ENCODE peak calls at places on chromosome 9, in eight cellular contexts. O is HEK293T; R is amygdala; G is fibroblast of mammary gland; M is CD4-positive, alpha-beta T cell; V is A549; E is NCI-H82; S is HS-5. F is an unnamed sample.

GRCh38 chr9:138083873-138084272 is 206.3 kb downstream of the CACNA1B start:
- DNase-seq in O (no peak), M (no peak), G (no peak), E (no peak), S (no peak), R (no peak), V (no peak), F (no peak)

GRCh38 chr9:101018391-101018990 is 10.0 kb upstream of the PLPPR1 start:
- DNase-seq in G (no peak), M (no peak), R (peak), E (peak), O (no peak), S (no peak), V (no peak), F (no peak)

GRCh38 chr9:95876595-95876994 is 1.1 kb downstream of the ERCC6L2 start:
- DNase-seq in O (no peak), V (peak), S (no peak), E (peak), R (no peak), G (peak), M (no peak), F (peak)

GRCh38 chr9:79778581-79778980 is 206.8 kb downstream of the TLE4 start:
- DNase-seq in V (no peak), G (no peak), R (no peak), S (no peak), E (no peak), O (no peak), M (no peak), F (no peak)

GRCh38 chr9:23160491-23160890 is 665.5 kb downstream of the ELAVL2 start:
- DNase-seq in S (no peak), O (no peak), E (no peak), V (no peak), M (no peak), G (no peak), R (no peak), F (no peak)

GRCh38 chr9:77883846-77884771 is 147.5 kb downstream of the GNAQ start:
- DNase-seq in M (no peak), R (no peak), O (no peak), V (no peak), S (no peak), G (peak), E (peak), F (no peak)

GRCh38 chr9:100206899-100207298 is 107.9 kb downstream of the INVS start:
- DNase-seq in O (no peak), R (no peak), E (no peak), G (peak), V (no peak), M (no peak), S (no peak), F (no peak)

GRCh38 chr9:125878241-125878640 is 131.1 kb downstream of the PBX3 start:
- DNase-seq in E (no peak), M (no peak), G (peak), V (no peak), R (no peak), O (no peak), S (peak), F (no peak)

GRCh38 chr9:132175431-132175830 is 13.6 kb downstream of the NTNG2 start:
- DNase-seq in V (no peak), E (peak), R (no peak), O (no peak), G (no peak), M (no peak), S (no peak), F (no peak)

GRCh38 chr9:71681708-71682268 is 86.5 kb downstream of the CEMIP2 start:
- DNase-seq in S (no peak), R (no peak), E (peak), M (no peak), O (no peak), G (peak), V (peak), F (peak)

GRCh38 chr9:88388203-88388885 is at the start of gene SPIN1:
- DNase-seq in V (peak), O (peak), S (no peak), R (peak), M (peak), G (peak), E (peak), F (peak)

GRCh38 chr9:135776893-135777622 is 75.1 kb downstream of the KCNT1 start:
- DNase-seq in G (no peak), M (no peak), O (no peak), V (no peak), E (no peak), S (no peak), R (no peak), F (no peak)

GRCh38 chr9:5388026-5388806 is 48.5 kb upstream of the RLN1 start:
- DNase-seq in V (no peak), S (no peak), G (peak), R (no peak), M (no peak), O (no peak), E (no peak), F (peak)

GRCh38 chr9:95383198-95383673 is 65.7 kb upstream of the FANCC start:
- DNase-seq in G (peak), E (peak), M (no peak), V (peak), R (no peak), O (no peak), S (peak), F (no peak)

GRCh38 chr9:134922066-134922931 is 4.6 kb upstream of the FCN1 start:
- DNase-seq in V (no peak), R (no peak), S (no peak), G (no peak), O (no peak), M (no peak), E (no peak), F (no peak)

GRCh38 chr9:114348261-114348905 is 18.7 kb downstream of the ORM2 start:
- DNase-seq in G (no peak), E (no peak), O (no peak), R (no peak), V (no peak), S (no peak), M (no peak), F (no peak)

GRCh38 chr9:107410045-107410819 is 79.3 kb downstream of the KLF4 start:
- DNase-seq in R (no peak), E (no peak), V (no peak), O (no peak), M (no peak), S (no peak), G (no peak), F (no peak)

GRCh38 chr9:132406554-132407122 is at the start of gene TTF1:
- DNase-seq in E (peak), M (peak), O (peak), G (peak), V (peak), S (peak), R (peak), F (peak)

GRCh38 chr9:121654497-121655140 is 3.2 kb downstream of the DAB2IP start:
- DNase-seq in G (no peak), O (no peak), E (no peak), R (no peak), V (no peak), M (no peak), S (no peak), F (no peak)

GRCh38 chr9:75683591-75683990 is 206.9 kb upstream of the PCSK5 start:
- DNase-seq in S (peak), O (no peak), G (peak), V (no peak), R (no peak), E (no peak), M (no peak), F (no peak)

GRCh38 chr9:119601632-119602031 is 232.4 kb upstream of the BRINP1 start:
- DNase-seq in R (no peak), O (no peak), E (no peak), M (no peak), V (no peak), S (no peak), G (no peak), F (no peak)

GRCh38 chr9:72292874-72293607 is 72.0 kb downstream of the ZFAND5 start:
- DNase-seq in S (peak), G (peak), V (peak), R (no peak), M (no peak), E (peak), O (peak), F (peak)

GRCh38 chr9:79913867-79914266 is 342.1 kb downstream of the TLE4 start:
- DNase-seq in E (no peak), S (no peak), G (no peak), O (no peak), R (no peak), V (no peak), M (no peak), F (no peak)

GRCh38 chr9:21160178-21160577 is 6.3 kb downstream of the IFNA21 start:
- DNase-seq in G (peak), O (no peak), S (no peak), R (no peak), V (no peak), M (no peak), E (no peak), F (no peak)

GRCh38 chr9:133263557-133263956 is 11.4 kb downstream of the ABO start:
- DNase-seq in S (no peak), V (no peak), G (no peak), O (no peak), R (no peak), E (no peak), M (no peak), F (no peak)